ENCODE peak calls at places on chromosomes 12 and 14, in seven cellular contexts. Q is cortex of kidney; R is stimulated activated CD4-positive, alpha-beta T cell treated with anti-CD3 and anti-CD28 coated beads, Interleukin-15, amount 100 ng/mL, for 1 hour; Z is fibroblast of the conjunctiva; N is kidney tubule cell; V is adipocyte; S is HuH-7.5. A is an unnamed sample.

GRCh38 chr14:100839573-100840175 is 13.8 kb downstream of the MEG3 start:
- DNase-seq in Q (no peak), R (no peak), Z (no peak), N (no peak), V (no peak), S (no peak), A (no peak)

GRCh38 chr12:32918890-32919791 is 22.6 kb upstream of the PKP2 start:
- DNase-seq in Q (no peak), R (no peak), Z (peak), N (peak), V (peak), S (no peak), A (no peak)

GRCh38 chr12:3253682-3254275 is 176.6 kb downstream of the TSPAN9 start:
- DNase-seq in Q (no peak), R (no peak), Z (no peak), N (no peak), V (no peak), S (no peak), A (peak)

GRCh38 chr14:47675489-47676300 is at the start of gene MDGA2:
- DNase-seq in Q (no peak), R (no peak), Z (no peak), N (peak), V (no peak), S (no peak), A (no peak)

GRCh38 chr14:20652996-20653975 is 11.8 kb upstream of the OR6S1 start:
- DNase-seq in Q (no peak), R (no peak), Z (peak), N (peak), V (peak), S (no peak), A (no peak)

GRCh38 chr12:71780207-71780822 is 25.7 kb downstream of the RAB21 start:
- DNase-seq in Q (no peak), R (no peak), Z (peak), N (peak), V (peak), S (no peak), A (no peak)

GRCh38 chr12:101582937-101583336 is 11.8 kb upstream of the MYBPC1 start:
- DNase-seq in Q (no peak), R (no peak), Z (no peak), N (no peak), V (no peak), S (no peak), A (no peak)

GRCh38 chr12:119695034-119695433 is 27.1 kb downstream of the PRKAB1 start:
- DNase-seq in Q (no peak), R (no peak), Z (no peak), N (no peak), V (peak), S (peak), A (no peak)

GRCh38 chr12:22477166-22477893 is 67.0 kb downstream of the C2CD5 start:
- DNase-seq in Q (no peak), R (no peak), Z (peak), N (no peak), V (peak), S (no peak), A (no peak)

GRCh38 chr12:67709367-67709954 is 60.9 kb downstream of the DYRK2 start:
- DNase-seq in Q (no peak), R (no peak), Z (no peak), N (no peak), V (no peak), S (no peak), A (no peak)

GRCh38 chr14:61570961-61571299 is 124.4 kb upstream of the HIF1A start:
- DNase-seq in Q (no peak), R (no peak), Z (no peak), N (no peak), V (no peak), S (no peak), A (no peak)

GRCh38 chr12:41966916-41967315 is 177.8 kb downstream of the GXYLT1 start:
- DNase-seq in Q (no peak), R (no peak), Z (no peak), N (peak), V (no peak), S (no peak), A (no peak)

GRCh38 chr12:29640589-29641345 is 143.0 kb downstream of the TMTC1 start:
- DNase-seq in Q (no peak), R (no peak), Z (peak), N (peak), V (peak), S (no peak), A (no peak)

A was measured in left lung.